ENCODE peak calls at places on chromosome 1, in ten cellular contexts. R, B, L, X, K, V, H, C, W and Z are unnamed samples.

GRCh38 chr1:234315091-234315541 is 58.1 kb upstream of the COA6 start:
- DNase-seq in R (no peak), B (peak), L (peak), X (no peak), K (no peak), V (no peak), H (no peak), C (no peak), W (peak), Z (no peak)

GRCh38 chr1:184479435-184480202 is 92.8 kb downstream of the C1orf21 start:
- DNase-seq in R (no peak), B (no peak), L (no peak), X (no peak), K (no peak), V (no peak), H (no peak), C (no peak), W (no peak), Z (no peak)

GRCh38 chr1:156497743-156498446 is 2.7 kb downstream of the MEF2D start:
- DNase-seq in R (no peak), B (no peak), L (no peak), X (no peak), K (no peak), V (no peak), H (no peak), C (no peak), W (no peak), Z (no peak)

GRCh38 chr1:94846286-94846685 is 26.1 kb downstream of the SLC44A3 start:
- DNase-seq in R (no peak), B (no peak), L (no peak), X (no peak), K (no peak), V (no peak), H (no peak), C (peak), W (no peak), Z (no peak)

GRCh38 chr1:6960291-6960758 is 175.1 kb downstream of the CAMTA1 start:
- DNase-seq in R (no peak), B (no peak), L (peak), X (no peak), K (no peak), V (no peak), H (peak), C (no peak), W (peak), Z (peak)

GRCh38 chr1:21077085-21077484 is 99.6 kb downstream of the EIF4G3 start:
- DNase-seq in R (no peak), B (no peak), L (peak), X (no peak), K (no peak), V (no peak), H (no peak), C (no peak), W (peak), Z (no peak)

GRCh38 chr1:109185990-109186703 is 27.6 kb upstream of the SARS1 start:
- DNase-seq in R (no peak), B (no peak), L (no peak), X (no peak), K (peak), V (no peak), H (peak), C (no peak), W (no peak), Z (no peak)

GRCh38 chr1:228366062-228366850 is 40.4 kb downstream of the TRIM11 start:
- DNase-seq in R (no peak), B (no peak), L (no peak), X (no peak), K (no peak), V (no peak), H (no peak), C (no peak), W (no peak), Z (no peak)

GRCh38 chr1:98429851-98430496 is 231.5 kb upstream of the SNX7 start:
- DNase-seq in R (peak), B (no peak), L (no peak), X (no peak), K (peak), V (no peak), H (peak), C (no peak), W (no peak), Z (no peak)

GRCh38 chr1:236518343-236518742 is 5.4 kb upstream of the LGALS8 start:
- DNase-seq in R (no peak), B (no peak), L (no peak), X (no peak), K (no peak), V (no peak), H (no peak), C (no peak), W (no peak), Z (no peak)

GRCh38 chr1:203148579-203148978 is 21.1 kb downstream of the ADORA1 start:
- DNase-seq in R (no peak), B (no peak), L (no peak), X (no peak), K (no peak), V (no peak), H (no peak), C (no peak), W (no peak), Z (no peak)

GRCh38 chr1:153750026-153750995 is 22.5 kb downstream of the INTS3 start:
- DNase-seq in R (no peak), B (no peak), L (no peak), X (no peak), K (no peak), V (no peak), H (no peak), C (no peak), W (peak), Z (no peak)

GRCh38 chr1:156643266-156644092 is 1.6 kb downstream of the BCAN start:
- DNase-seq in R (no peak), B (peak), L (no peak), X (no peak), K (no peak), V (no peak), H (no peak), C (no peak), W (no peak), Z (no peak)

GRCh38 chr1:7645751-7646048 is 125.4 kb upstream of the VAMP3 start:
- DNase-seq in R (no peak), B (no peak), L (no peak), X (no peak), K (no peak), V (no peak), H (no peak), C (no peak), W (no peak), Z (no peak)

GRCh38 chr1:153578490-153578889 is 12.8 kb upstream of the S100A2 start:
- DNase-seq in R (no peak), B (no peak), L (peak), X (no peak), K (no peak), V (no peak), H (no peak), C (no peak), W (peak), Z (no peak)